ENCODE peak calls at places on chromosomes 5 and 9, in six cellular contexts. O, L, N, S, K and B are unnamed samples.

GRCh38 chr5:103256178-103256577 is 2.4 kb upstream of the MACIR start:
- DNase-seq in O (peak), N (no peak), K (no peak), L (no peak), S (no peak), B (no peak)

GRCh38 chr9:116661037-116661954 is 25.8 kb upstream of the TRIM32 start:
- DNase-seq in N (peak), S (no peak), L (no peak), K (no peak), O (peak), B (no peak)

GRCh38 chr9:121784706-121785426 is 133.4 kb downstream of the DAB2IP start:
- DNase-seq in O (no peak), N (no peak), K (peak), S (no peak), L (no peak), B (no peak)

GRCh38 chr9:113927277-113927676 is 51.2 kb downstream of the ZNF618 start:
- DNase-seq in S (no peak), L (no peak), N (no peak), K (no peak), O (no peak), B (no peak)

GRCh38 chr9:134515026-134515821 is 126.4 kb upstream of the COL5A1 start:
- DNase-seq in S (no peak), K (no peak), N (peak), L (no peak), O (no peak), B (no peak)

GRCh38 chr5:52924458-52924857 is 64.7 kb upstream of the ITGA2 start:
- DNase-seq in N (no peak), K (no peak), S (no peak), O (no peak), L (no peak), B (no peak)

GRCh38 chr5:129716235-129717030 is 31.5 kb upstream of the MINAR2 start:
- DNase-seq in L (no peak), N (peak), K (no peak), O (no peak), S (no peak), B (no peak)

GRCh38 chr5:154243736-154244135 is 53.2 kb downstream of the GALNT10 start:
- DNase-seq in N (peak), L (no peak), K (no peak), O (no peak), S (no peak), B (no peak)

GRCh38 chr9:127066775-127067111 is 55.7 kb downstream of the ANGPTL2 start:
- DNase-seq in K (no peak), L (no peak), S (no peak), O (peak), N (peak), B (no peak)

GRCh38 chr9:4768681-4769080 is 24.1 kb upstream of the RCL1 start:
- DNase-seq in O (no peak), K (no peak), S (no peak), L (no peak), N (no peak), B (no peak)

GRCh38 chr9:129143461-129143927 is 32.3 kb downstream of the PTPA start:
- DNase-seq in N (peak), L (peak), S (no peak), O (no peak), K (peak), B (no peak)

GRCh38 chr9:101235105-101235866 is 149.5 kb downstream of the BAAT start:
- DNase-seq in S (no peak), N (peak), K (no peak), O (peak), L (no peak), B (no peak)

GRCh38 chr5:176806137-176806536 is 4.2 kb upstream of the UNC5A start:
- DNase-seq in K (no peak), S (no peak), N (peak), L (no peak), O (peak), B (no peak)

GRCh38 chr5:62138607-62139006 is 167.4 kb upstream of the KIF2A start:
- DNase-seq in L (no peak), O (no peak), N (no peak), S (no peak), K (no peak), B (no peak)

GRCh38 chr5:62142351-62142750 is 163.7 kb upstream of the KIF2A start:
- DNase-seq in S (no peak), L (no peak), K (no peak), O (no peak), N (no peak), B (no peak)

GRCh38 chr5:62139741-62140140 is 166.3 kb upstream of the KIF2A start:
- DNase-seq in N (no peak), O (no peak), K (no peak), S (no peak), L (no peak), B (no peak)

GRCh38 chr5:62144395-62145022 is 161.5 kb upstream of the KIF2A start:
- DNase-seq in K (peak), S (no peak), O (peak), N (peak), L (no peak), B (no peak)

DNA sequence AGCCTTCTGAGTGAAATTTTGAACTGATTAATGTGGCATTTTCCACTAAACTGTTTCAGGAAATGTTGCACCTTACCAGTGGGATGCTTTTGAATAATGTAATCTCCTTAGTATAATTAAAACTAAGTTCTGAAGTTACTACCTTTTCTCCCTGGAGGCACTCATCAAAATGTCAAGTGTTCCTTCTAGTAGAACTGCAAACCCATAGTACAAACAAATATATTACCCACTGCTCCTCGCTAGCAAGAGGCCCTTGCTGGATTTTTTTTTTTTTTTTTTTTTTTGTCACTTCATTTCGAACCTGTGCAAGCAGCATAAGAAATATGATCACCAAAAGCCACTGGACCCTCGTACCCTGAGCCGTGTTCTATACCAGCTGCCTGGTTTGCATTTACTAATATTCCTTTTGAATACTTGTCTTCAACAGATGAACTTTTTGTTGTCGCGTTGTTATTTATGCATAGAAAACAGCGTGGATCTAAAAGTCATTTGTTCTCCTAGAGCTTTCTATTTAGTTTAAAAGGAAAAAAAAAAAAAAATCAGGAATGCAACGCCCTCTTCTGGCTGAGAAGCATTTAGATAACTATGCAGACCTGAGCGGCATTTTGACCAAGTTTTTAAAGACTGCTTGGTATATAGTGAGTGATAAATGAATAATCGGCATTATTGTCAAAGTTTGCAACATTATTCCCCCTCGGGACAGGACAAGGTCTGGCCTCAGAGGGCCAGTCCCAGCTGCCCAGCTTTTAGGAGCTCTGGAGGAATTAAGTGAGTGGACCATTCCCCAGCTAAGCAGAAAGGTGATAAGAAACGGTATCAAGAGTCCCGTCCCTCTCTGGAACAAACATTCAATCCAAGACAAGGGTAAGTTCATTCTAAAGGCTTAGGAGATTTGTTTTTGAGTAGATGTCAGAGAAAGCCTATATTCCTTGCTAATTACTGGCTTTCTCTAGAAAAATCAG is 162.5 kb upstream of the KIF2A start:
- DNase-seq in L (no peak), N (peak), O (peak), S (no peak), K (no peak), B (no peak)
- TF ChIP-seq CTCF in L (no peak), N (peak), O (peak), S (peak), K (peak), B (no peak)

GRCh38 chr9:99264070-99264469 is 42.0 kb downstream of the SEC61B start:
- DNase-seq in K (no peak), O (peak), L (no peak), S (no peak), N (no peak), B (no peak)
- TF ChIP-seq CTCF in K (no peak), O (peak), L (no peak), S (no peak), N (peak), B (no peak)

GRCh38 chr5:141853895-141854626 is 24.1 kb downstream of the PCDH1 start:
- DNase-seq in O (no peak), N (no peak), S (no peak), K (no peak), L (no peak), B (no peak)
- TF ChIP-seq CTCF in O (no peak), N (no peak), S (no peak), K (no peak), L (no peak), B (no peak)

GRCh38 chr5:80935811-80936385 is 24.3 kb upstream of the RASGRF2 start:
- DNase-seq in K (no peak), L (no peak), S (no peak), O (peak), N (no peak), B (no peak)
- TF ChIP-seq CTCF in K (no peak), L (no peak), S (no peak), O (peak), N (peak), B (no peak)